ENCODE peak calls at places on chromosomes 11 and 22, in seven cellular contexts. Z, J, V, D, N, M and F are unnamed samples.

GRCh38 chr11:126115253-126115540 is 52.5 kb upstream of the CDON start:
- DNase-seq in Z (no peak), J (no peak), V (peak; percentile 86), D (no peak), N (no peak), M (no peak), F (no peak)

GRCh38 chr11:60866911-60867870 is at the start of gene ZP1:
- DNase-seq in Z (no peak), J (no peak), V (no peak), D (no peak), N (no peak), M (no peak), F (no peak)

GRCh38 chr22:23884133-23884532 is 10.1 kb upstream of the MIF start:
- DNase-seq in Z (no peak), J (no peak), V (no peak), D (no peak), N (no peak), M (no peak), F (no peak)

GRCh38 chr11:30488304-30488998 is 97.7 kb downstream of the MPPED2 start:
- DNase-seq in Z (peak; percentile 54), J (no peak), V (peak; percentile 7), D (peak; percentile 67), N (no peak), M (no peak), F (peak; percentile 65)

GRCh38 chr11:12430912-12431311 is 53.5 kb downstream of the PARVA start:
- DNase-seq in Z (peak; percentile 95), J (peak; percentile 90), V (peak; percentile 86), D (peak; percentile 77), N (no peak), M (no peak), F (no peak)

GRCh38 chr22:19876941-19877625 is 22.4 kb upstream of the GNB1L start:
- DNase-seq in Z (no peak), J (no peak), V (no peak), D (no peak), N (peak; percentile 39), M (no peak), F (no peak)

GRCh38 chr22:38230916-38231315 is 29.1 kb downstream of the MAFF start:
- DNase-seq in Z (no peak), J (no peak), V (no peak), D (no peak), N (no peak), M (no peak), F (no peak)

GRCh38 chr11:11841605-11842425 is at the start of gene USP47:
- DNase-seq in Z (peak; percentile 88), J (peak; percentile 74), V (peak; percentile 90), D (peak; percentile 45), N (peak; percentile 86), M (peak; percentile 94), F (peak; percentile 82)

GRCh38 chr11:125062931-125063428 is at the start of gene SLC37A2:
- DNase-seq in Z (peak; percentile 68), J (peak; percentile 61), V (peak; percentile 81), D (no peak), N (peak; percentile 95), M (peak; percentile 81), F (peak; percentile 69)